ENCODE peak calls at places on chromosomes 12 and 14, in five cellular contexts. O is cardiac muscle cell, G is sigmoid colon, R is brain microvascular endothelial cell, B is IMR-90. L is an unnamed sample. For H3K36me3, the result is how much of the 10 kb centered on the place peaks cover.

GRCh38 chr12:100267603-100268281 is 765 bp downstream of the SCYL2 start:
- DNase-seq in O (no peak), G (no peak), R (no peak), B (peak), L (no peak)

GRCh38 chr14:68961781-68962584 is 17.1 kb downstream of the ACTN1 start:
- DNase-seq in O (no peak), G (no peak), R (no peak), B (peak), L (peak)

GRCh38 chr12:53798575-53798974 is 46.8 kb upstream of the CISTR start:
- DNase-seq in O (no peak), G (no peak), R (no peak), B (no peak), L (no peak)

GRCh38 chr12:1920971-1921370 is 2.5 kb upstream of the CACNA2D4 start:
- DNase-seq in O (no peak), G (peak), R (no peak), B (no peak), L (no peak)

GRCh38 chr12:65845751-65846537 is 21.7 kb downstream of the HMGA2 start:
- DNase-seq in O (no peak), G (no peak), R (no peak), B (peak), L (peak)

GRCh38 chr14:80992580-80992979 is 37.2 kb downstream of the TSHR start:
- DNase-seq in O (no peak), G (no peak), R (no peak), B (no peak), L (no peak)

GRCh38 chr12:67980391-67980790 is 8.9 kb upstream of the IFNG-AS1 start:
- DNase-seq in O (no peak), G (no peak), R (no peak), B (peak), L (no peak)

GRCh38 chr14:69013943-69014782 is 35.1 kb upstream of the ACTN1 start:
- DNase-seq in O (peak), G (no peak), R (peak), B (peak), L (no peak)

GRCh38 chr12:97940629-97941028 is 478.0 kb downstream of the RMST start:
- DNase-seq in O (no peak), G (no peak), R (no peak), B (no peak), L (peak)

GRCh38 chr12:66279127-66279712 is 23.1 kb upstream of the HELB start:
- DNase-seq in O (peak), G (no peak), R (peak), B (peak), L (no peak)

GRCh38 chr12:87870493-87870892 is 158.7 kb downstream of the C12orf50 start:
- DNase-seq in O (no peak), G (no peak), R (no peak), B (no peak), L (no peak)

GRCh38 chr12:62191747-62192485 is 68.3 kb upstream of the USP15 start:
- DNase-seq in O (peak), G (peak), R (peak), B (no peak), L (no peak)

GRCh38 chr14:61344437-61345143 is 23.2 kb downstream of the PRKCH start:
- DNase-seq in O (peak), G (no peak), R (no peak), B (no peak), L (no peak)

GRCh38 chr12:121576851-121577391 is 3.9 kb downstream of the KDM2B start:
- DNase-seq in O (no peak), G (no peak), R (peak), B (peak), L (peak)

GRCh38 chr12:63496654-63497053 is 171.6 kb downstream of the DPY19L2 start:
- DNase-seq in O (no peak), G (no peak), R (no peak), B (no peak), L (no peak)

GRCh38 chr14:24351517-24351916 is 11.7 kb upstream of the RIPK3 start:
- DNase-seq in O (no peak), G (no peak), R (no peak), B (peak), L (no peak)

GRCh38 chr12:116347265-116347664 is 69.8 kb upstream of the MED13L start:
- DNase-seq in O (no peak), G (no peak), R (no peak), B (no peak), L (no peak)

GRCh38 chr12:107027304-107028053 is 40.5 kb upstream of the MTERF2 start:
- DNase-seq in O (no peak), G (no peak), R (peak), B (peak), L (peak)

GRCh38 chr12:114395755-114396152 is 10.2 kb downstream of the TBX5 start:
- DNase-seq in O (no peak), G (peak), R (no peak), B (peak), L (no peak)

GRCh38 chr12:75341873-75342272 is 7.4 kb downstream of the GLIPR1L1 start:
- DNase-seq in O (no peak), G (no peak), R (peak), B (peak), L (no peak)

GRCh38 chr14:96741151-96741977 is 55.8 kb upstream of the VRK1 start:
- DNase-seq in O (peak), G (peak), R (peak), B (peak), L (peak)

GRCh38 chr14:88995437-88996198 is 171.2 kb downstream of the TTC8 start:
- DNase-seq in O (no peak), G (no peak), R (no peak), B (peak), L (no peak)

GRCh38 chr14:76538648-76539008 is 162.7 kb downstream of the ESRRB start:
- DNase-seq in O (no peak), G (no peak), R (no peak), B (no peak), L (no peak)

GRCh38 chr14:36773558-36773957 is 111.9 kb downstream of the PAX9 start:
- DNase-seq in O (no peak), G (no peak), R (peak), B (peak), L (peak)

GRCh38 chr12:28710882-28711281 is 438.2 kb upstream of the FAR2 start:
- DNase-seq in O (no peak), G (no peak), R (peak), B (peak), L (no peak)

GRCh38 chr12:41402804-41403203 is 214.7 kb downstream of the PDZRN4 start:
- DNase-seq in O (no peak), G (no peak), R (no peak), B (no peak), L (no peak)

GRCh38 chr14:53608369-53608768 is 348.3 kb downstream of the BMP4 start:
- DNase-seq in O (no peak), G (no peak), R (no peak), B (no peak), L (no peak)

GRCh38 chr14:23159516-23159915 is 23.9 kb downstream of the SLC7A8 start:
- DNase-seq in O (no peak), G (no peak), R (no peak), B (no peak), L (no peak)

GRCh38 chr14:23163830-23164229 is 19.6 kb downstream of the SLC7A8 start:
- DNase-seq in O (no peak), G (no peak), R (no peak), B (no peak), L (no peak)

GRCh38 chr14:23162800-23163199 is 20.7 kb downstream of the SLC7A8 start:
- DNase-seq in O (no peak), G (no peak), R (no peak), B (no peak), L (no peak)

GRCh38 chr14:23162005-23162404 is 21.5 kb downstream of the SLC7A8 start:
- DNase-seq in O (no peak), G (no peak), R (no peak), B (no peak), L (no peak)

DNA sequence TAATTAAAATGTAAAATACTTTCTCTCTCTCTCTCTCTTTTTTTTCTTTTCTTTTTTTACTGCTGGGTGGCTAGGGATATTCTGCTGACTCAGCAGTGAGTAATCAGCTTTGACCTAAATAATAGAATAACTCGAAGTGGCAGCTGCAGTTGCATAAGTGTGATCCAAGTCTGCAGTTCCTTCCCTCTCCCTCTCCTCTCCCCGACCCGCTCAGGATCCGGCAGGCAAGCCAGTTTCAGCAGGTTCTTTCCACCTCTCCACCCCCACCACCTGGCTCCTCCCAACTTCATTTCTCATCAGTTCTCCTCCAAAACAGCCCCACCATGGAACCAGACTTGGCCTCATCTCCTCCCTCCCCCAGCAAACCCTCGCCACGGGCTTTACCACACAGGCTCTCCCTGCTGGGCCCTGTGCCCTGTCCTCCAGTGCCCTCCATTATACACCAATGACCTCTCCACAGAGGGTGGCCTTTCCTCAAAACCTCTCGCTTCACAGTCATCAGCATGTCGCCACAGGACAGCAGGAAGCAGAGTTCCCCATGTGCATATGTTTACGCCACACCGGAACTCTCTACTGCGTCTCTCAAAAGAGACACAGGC is 22.4 kb downstream of the SLC7A8 start:
- DNase-seq in O (no peak), G (no peak), R (peak), B (peak), L (no peak)
- H3K27ac ChIP-seq in O (peak), G (peak), R (no peak), B (no peak), L (no peak)

DNA sequence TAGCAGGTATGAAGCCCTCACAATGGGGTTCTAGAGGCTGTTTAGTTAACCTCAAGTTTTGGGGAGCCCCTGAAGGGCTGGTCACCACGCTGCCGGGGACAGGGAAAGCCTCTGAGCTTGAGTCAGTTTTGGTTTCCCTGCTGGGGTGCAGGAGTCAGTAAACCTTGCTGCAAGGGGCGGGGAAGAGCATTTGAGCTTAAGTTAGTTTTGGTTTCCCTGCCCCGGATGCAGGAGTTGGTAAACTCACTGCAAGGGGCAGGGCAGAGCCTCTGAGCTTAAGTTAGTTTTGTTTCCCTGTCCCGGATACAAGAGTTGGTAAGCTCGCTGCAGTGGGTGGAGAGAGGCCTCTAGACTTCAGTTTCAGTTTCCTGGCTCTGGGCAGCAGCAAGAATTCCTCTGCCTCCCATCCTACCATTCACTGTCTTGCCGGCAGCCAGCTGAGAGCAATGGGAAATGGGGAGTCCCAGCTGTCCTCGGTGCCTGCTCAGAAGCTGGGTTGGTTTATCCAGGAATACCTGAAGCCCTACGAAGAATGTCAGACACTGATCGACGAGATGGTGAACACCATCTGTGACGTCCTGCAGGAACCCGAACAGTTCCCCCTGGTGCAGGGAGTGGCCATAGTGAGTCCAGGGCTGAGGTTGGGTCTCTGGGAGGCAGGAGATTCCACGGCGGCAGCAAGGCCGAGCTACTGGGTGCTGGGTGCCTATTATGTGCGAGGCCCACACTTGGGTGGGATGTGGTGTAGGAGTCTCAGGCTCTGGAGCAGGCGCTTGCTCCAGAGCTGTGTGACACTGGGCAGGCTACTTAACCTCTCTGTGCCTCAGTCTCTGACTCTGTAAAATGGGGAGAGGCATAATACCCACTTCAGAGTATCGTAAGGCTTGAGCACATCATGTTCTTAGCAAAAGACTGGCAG is at the start of gene OAS2:
- DNase-seq in O (peak), G (peak), R (peak), B (peak), L (no peak)
- H3K4me3 ChIP-seq in O (no peak), G (peak), R (peak), B (peak), L (peak)

GRCh38 chr12:131905640-131906091 is 11.2 kb downstream of the ULK1 start:
- DNase-seq in O (no peak), G (no peak), R (no peak), B (no peak), L (no peak)
- H3K36me3 ChIP-seq in O (under half), G (under half), R (under half), B (under half), L (under half)

GRCh38 chr12:32140867-32141266 is 34.2 kb downstream of the BICD1 start:
- DNase-seq in O (no peak), G (no peak), R (no peak), B (no peak), L (no peak)
- H3K27ac ChIP-seq in O (no peak), G (no peak), R (no peak), B (no peak), L (no peak)

GRCh38 chr14:31456841-31457664 is at the start of gene DTD2:
- DNase-seq in O (peak), G (peak), R (peak), B (peak), L (peak)

GRCh38 chr14:31461545-31461944 is 4.2 kb upstream of the DTD2 start:
- DNase-seq in O (no peak), G (no peak), R (no peak), B (no peak), L (no peak)

GRCh38 chr14:31457665-31458659 is 656 bp upstream of the DTD2 start:
- DNase-seq in O (no peak), G (no peak), R (peak), B (no peak), L (no peak)
- H3K4me3 ChIP-seq in O (no peak), G (peak), R (peak), B (no peak), L (peak)

GRCh38 chr12:130320553-130320952 is 17.1 kb upstream of the PIWIL1 start:
- DNase-seq in O (no peak), G (no peak), R (no peak), B (no peak), L (no peak)
- H3K36me3 ChIP-seq in O (under half), G (under half), R (under half), B (under half), L (under half)

L was measured in SJSA1.